ENCODE peak calls at places on chromosomes 5 and 9, in nine cellular contexts. I is neural progenitor cell; D is effector memory CD4-positive, alpha-beta T cell; K is small intestine; W is cardiac fibroblast; Y is CD4-positive, alpha-beta memory T cell; T is pancreas; P is mucosa of descending colon; B is IMR-90. U is an unnamed sample.

GRCh38 chr9:38761999-38762398 is 42.1 kb upstream of the FAM240B start:
- DNase-seq in I (no peak), D (no peak), K (no peak), W (no peak), Y (no peak), T (no peak), P (no peak), B (no peak), U (no peak)

GRCh38 chr9:108650826-108651225 is 205.0 kb downstream of the ACTL7B start:
- DNase-seq in I (no peak), D (no peak), K (no peak), W (no peak), Y (no peak), T (no peak), P (no peak), B (no peak), U (no peak)

GRCh38 chr9:99013550-99013949 is 69.8 kb downstream of the COL15A1 start:
- DNase-seq in I (no peak), D (no peak), K (peak), W (no peak), Y (peak), T (no peak), P (no peak), B (no peak), U (no peak)

GRCh38 chr9:37197158-37198033 is 77.0 kb downstream of the ZCCHC7 start:
- DNase-seq in I (peak), D (no peak), K (no peak), W (peak), Y (no peak), T (no peak), P (no peak), B (peak), U (peak)

GRCh38 chr5:177546262-177546741 is 8.1 kb downstream of the FAM193B start:
- DNase-seq in I (no peak), D (no peak), K (no peak), W (peak), Y (no peak), T (no peak), P (no peak), B (peak), U (peak)

GRCh38 chr5:18792145-18792544 is 1157.9 kb downstream of the TAF11L14 start:
- DNase-seq in I (no peak), D (no peak), K (peak), W (no peak), Y (no peak), T (no peak), P (no peak), B (no peak), U (no peak)

GRCh38 chr9:131695366-131696162 is 44.3 kb downstream of the RAPGEF1 start:
- DNase-seq in I (no peak), D (no peak), K (no peak), W (no peak), Y (no peak), T (no peak), P (no peak), B (no peak), U (no peak)

GRCh38 chr5:119059740-119060255 is 11.1 kb upstream of the DMXL1 start:
- DNase-seq in I (no peak), D (no peak), K (no peak), W (no peak), Y (no peak), T (no peak), P (no peak), B (no peak), U (no peak)

GRCh38 chr9:11257992-11258391 is 645.2 kb upstream of the PTPRD start:
- DNase-seq in I (no peak), D (no peak), K (no peak), W (no peak), Y (no peak), T (no peak), P (no peak), B (no peak), U (no peak)

GRCh38 chr5:59757442-59757841 is 136.1 kb downstream of the PDE4D start:
- DNase-seq in I (no peak), D (no peak), K (peak), W (no peak), Y (no peak), T (no peak), P (no peak), B (no peak), U (peak)

GRCh38 chr9:6034954-6035353 is 19.5 kb upstream of the RANBP6 start:
- DNase-seq in I (no peak), D (no peak), K (no peak), W (no peak), Y (no peak), T (no peak), P (no peak), B (no peak), U (peak)

GRCh38 chr9:138119202-138120027 is 241.8 kb downstream of the CACNA1B start:
- DNase-seq in I (no peak), D (no peak), K (no peak), W (no peak), Y (no peak), T (no peak), P (no peak), B (no peak), U (no peak)

GRCh38 chr5:80204808-80205614 is 50.8 kb downstream of the SERINC5 start:
- DNase-seq in I (peak), D (no peak), K (peak), W (peak), Y (no peak), T (peak), P (no peak), B (peak), U (no peak)

GRCh38 chr9:129109952-129110739 is 447 bp downstream of the CRAT start:
- DNase-seq in I (no peak), D (no peak), K (peak), W (no peak), Y (no peak), T (no peak), P (no peak), B (peak), U (peak)

GRCh38 chr9:132546148-132547051 is 36.0 kb upstream of the BARHL1 start:
- DNase-seq in I (peak), D (no peak), K (no peak), W (peak), Y (no peak), T (no peak), P (peak), B (no peak), U (peak)

GRCh38 chr9:87592554-87593394 is 95.1 kb downstream of the DAPK1 start:
- DNase-seq in I (no peak), D (no peak), K (peak), W (peak), Y (no peak), T (peak), P (no peak), B (peak), U (peak)

GRCh38 chr5:89313044-89313443 is 430.1 kb upstream of the MEF2C start:
- DNase-seq in I (no peak), D (no peak), K (no peak), W (peak), Y (no peak), T (no peak), P (no peak), B (peak), U (peak)

GRCh38 chr5:89309268-89309667 is 426.3 kb upstream of the MEF2C start:
- DNase-seq in I (no peak), D (no peak), K (no peak), W (no peak), Y (no peak), T (no peak), P (no peak), B (no peak), U (no peak)

GRCh38 chr5:89313804-89314588 is 431.0 kb upstream of the MEF2C start:
- DNase-seq in I (no peak), D (no peak), K (no peak), W (peak), Y (no peak), T (no peak), P (no peak), B (peak), U (peak)

GRCh38 chr5:89307972-89308371 is 425.0 kb upstream of the MEF2C start:
- DNase-seq in I (no peak), D (no peak), K (no peak), W (no peak), Y (no peak), T (no peak), P (no peak), B (no peak), U (no peak)

DNA sequence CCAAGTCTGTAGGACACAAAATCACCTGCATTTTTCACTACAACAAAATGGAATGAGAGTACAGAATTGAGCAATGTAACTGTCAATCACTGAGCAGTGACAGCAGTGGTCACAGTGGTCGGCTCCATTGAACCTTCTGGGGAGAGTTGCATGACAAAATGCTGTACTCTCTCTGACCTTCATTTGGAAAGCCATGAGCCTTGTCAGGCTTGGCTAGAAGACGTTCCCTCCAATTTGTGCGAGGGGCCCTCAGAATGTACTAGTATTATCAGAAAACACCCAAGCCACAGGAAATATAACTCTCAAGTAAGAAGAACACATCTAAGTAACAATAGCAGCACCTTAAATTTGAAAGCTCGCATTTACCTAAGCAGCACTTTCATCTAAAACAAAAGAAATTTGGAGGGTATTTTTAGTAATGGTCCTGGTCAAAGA is 425.6 kb upstream of the MEF2C start:
- DNase-seq in I (no peak), D (no peak), K (no peak), W (no peak), Y (no peak), T (no peak), P (no peak), B (no peak), U (no peak)
- H3K4me3 ChIP-seq in I (no peak), D (no peak), K (no peak), W (no peak), Y (no peak), T (no peak), P (no peak), B (no peak), U (no peak)

DNA sequence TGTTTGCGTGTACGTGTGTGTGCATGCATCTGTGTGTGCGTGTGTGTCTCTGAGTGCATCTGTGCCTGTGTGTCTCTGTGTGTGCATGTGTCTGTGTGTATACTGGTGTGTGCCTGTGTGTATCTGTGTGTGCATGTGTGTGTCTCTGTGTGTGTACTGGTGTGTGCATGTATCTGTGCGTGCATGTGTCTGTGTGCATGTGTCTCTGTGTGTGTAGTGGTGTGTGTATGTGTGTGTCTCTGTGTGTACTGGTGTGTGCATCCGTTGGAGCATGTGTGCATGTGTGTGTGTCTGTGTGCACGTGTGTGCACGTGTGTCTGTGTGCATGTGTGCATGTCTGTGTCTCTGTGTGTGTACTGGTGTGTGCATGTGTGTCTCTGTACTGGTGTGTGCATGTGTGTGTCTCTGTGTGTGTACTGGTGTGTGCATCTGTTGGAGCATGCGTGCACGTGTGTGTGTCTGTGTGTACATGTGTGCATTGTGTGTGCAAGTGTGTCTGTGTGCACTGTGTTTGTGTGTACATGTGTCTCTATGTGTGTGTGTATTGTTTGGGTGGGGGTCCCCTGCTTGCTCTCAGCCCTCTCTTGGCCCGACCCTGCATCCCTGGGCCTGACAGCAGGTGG is 23.8 kb upstream of the NOTCH1 start:
- DNase-seq in I (no peak), D (no peak), K (no peak), W (no peak), Y (no peak), T (no peak), P (no peak), B (no peak), U (no peak)
- H3K4me3 ChIP-seq in I (no peak), D (no peak), K (no peak), W (no peak), Y (no peak), T (no peak), P (no peak), B (no peak), U (no peak)

GRCh38 chr5:3593771-3594513 is 1.7 kb upstream of the IRX1 start:
- DNase-seq in I (peak), D (no peak), K (no peak), W (no peak), Y (no peak), T (no peak), P (no peak), B (no peak), U (peak)

GRCh38 chr5:3595102-3595961 is at the start of gene IRX1:
- DNase-seq in I (peak), D (no peak), K (no peak), W (peak), Y (no peak), T (no peak), P (no peak), B (no peak), U (peak)

GRCh38 chr5:3596261-3596825 is 711 bp downstream of the IRX1 start:
- DNase-seq in I (peak), D (no peak), K (no peak), W (no peak), Y (no peak), T (no peak), P (no peak), B (no peak), U (peak)

GRCh38 chr5:3592298-3592697 is 3.3 kb upstream of the IRX1 start:
- DNase-seq in I (peak), D (no peak), K (no peak), W (no peak), Y (no peak), T (no peak), P (no peak), B (no peak), U (no peak)

DNA sequence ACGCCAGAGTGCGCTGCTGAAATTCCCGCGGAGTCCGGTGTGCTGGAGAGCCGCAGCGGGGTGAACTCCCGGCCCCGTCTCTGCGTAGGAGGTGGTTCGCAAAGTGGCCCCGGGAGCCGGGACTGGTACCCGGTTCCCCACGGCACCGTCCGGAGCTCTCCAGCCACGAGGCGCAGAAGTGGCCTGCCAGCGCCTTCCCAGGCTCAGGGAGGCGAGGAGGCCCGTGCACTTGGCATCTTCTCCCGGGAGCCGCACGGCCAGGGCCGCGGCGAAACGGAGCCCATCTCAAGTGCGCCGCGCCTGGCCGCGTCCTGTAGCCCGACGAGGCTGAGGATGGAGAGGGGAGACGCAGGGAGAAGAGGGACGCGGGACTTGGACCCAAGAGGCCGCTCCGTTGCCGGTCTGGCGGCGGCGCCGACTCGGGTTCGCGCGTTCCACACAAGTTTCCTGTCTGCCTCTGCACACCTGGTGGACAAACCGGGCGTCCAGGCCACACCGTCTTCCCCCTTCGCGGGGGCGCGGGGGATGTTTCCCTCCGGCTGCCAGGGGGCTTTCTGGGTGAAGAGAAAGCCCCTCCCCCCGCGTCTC is 1.0 kb upstream of the IRX1 start:
- DNase-seq in I (peak), D (no peak), K (no peak), W (no peak), Y (no peak), T (no peak), P (no peak), B (no peak), U (peak)
- H3K4me3 ChIP-seq in I (peak), D (no peak), K (no peak), W (no peak), Y (no peak), T (no peak), P (no peak), B (no peak), U (peak)

DNA sequence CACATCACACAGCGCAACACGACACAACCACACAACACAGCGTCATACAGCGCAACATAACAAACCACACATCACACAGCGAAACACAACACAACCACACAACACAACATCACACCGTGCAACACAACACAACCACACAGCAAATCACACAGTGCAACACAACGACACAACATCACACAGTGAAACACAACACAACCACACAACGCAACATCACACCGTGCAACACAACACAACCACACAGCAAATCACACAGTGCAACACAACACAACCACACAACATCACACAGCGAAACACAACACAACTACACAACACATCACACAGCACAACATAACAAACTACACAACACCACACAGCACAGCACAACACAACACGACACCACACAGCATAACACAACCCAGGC is 40.4 kb upstream of the PTCH1 start:
- DNase-seq in I (no peak), D (no peak), K (no peak), W (no peak), Y (no peak), T (no peak), P (no peak), B (no peak), U (no peak)
- H3K4me3 ChIP-seq in I (no peak), D (no peak), K (no peak), W (no peak), Y (no peak), T (no peak), P (no peak), B (no peak), U (no peak)

GRCh38 chr5:140041492-140042421 is 1.3 kb downstream of the NRG2 start:
- DNase-seq in I (peak), D (no peak), K (peak), W (peak), Y (no peak), T (peak), P (peak), B (peak), U (peak)

GRCh38 chr5:140040358-140040757 is 2.7 kb downstream of the NRG2 start:
- DNase-seq in I (no peak), D (no peak), K (no peak), W (no peak), Y (no peak), T (no peak), P (no peak), B (no peak), U (no peak)

GRCh38 chr5:140039561-140039960 is 3.5 kb downstream of the NRG2 start:
- DNase-seq in I (no peak), D (no peak), K (no peak), W (peak), Y (no peak), T (no peak), P (no peak), B (no peak), U (peak)

GRCh38 chr5:140042551-140043507 is at the start of gene NRG2:
- DNase-seq in I (peak), D (peak), K (peak), W (peak), Y (peak), T (peak), P (peak), B (peak), U (peak)

GRCh38 chr5:140041099-140041491 is 2.0 kb downstream of the NRG2 start:
- DNase-seq in I (no peak), D (no peak), K (no peak), W (no peak), Y (no peak), T (no peak), P (no peak), B (no peak), U (no peak)
- H3K4me3 ChIP-seq in I (no peak), D (no peak), K (no peak), W (no peak), Y (no peak), T (peak), P (no peak), B (no peak), U (no peak)

GRCh38 chr5:21593261-21593660 is 1259.9 kb downstream of the CDH12 start:
- DNase-seq in I (no peak), D (no peak), K (no peak), W (no peak), Y (no peak), T (no peak), P (no peak), B (no peak), U (no peak)
- H3K4me3 ChIP-seq in I (no peak), D (no peak), K (no peak), W (no peak), Y (no peak), T (no peak), P (no peak), B (no peak), U (no peak)

DNA sequence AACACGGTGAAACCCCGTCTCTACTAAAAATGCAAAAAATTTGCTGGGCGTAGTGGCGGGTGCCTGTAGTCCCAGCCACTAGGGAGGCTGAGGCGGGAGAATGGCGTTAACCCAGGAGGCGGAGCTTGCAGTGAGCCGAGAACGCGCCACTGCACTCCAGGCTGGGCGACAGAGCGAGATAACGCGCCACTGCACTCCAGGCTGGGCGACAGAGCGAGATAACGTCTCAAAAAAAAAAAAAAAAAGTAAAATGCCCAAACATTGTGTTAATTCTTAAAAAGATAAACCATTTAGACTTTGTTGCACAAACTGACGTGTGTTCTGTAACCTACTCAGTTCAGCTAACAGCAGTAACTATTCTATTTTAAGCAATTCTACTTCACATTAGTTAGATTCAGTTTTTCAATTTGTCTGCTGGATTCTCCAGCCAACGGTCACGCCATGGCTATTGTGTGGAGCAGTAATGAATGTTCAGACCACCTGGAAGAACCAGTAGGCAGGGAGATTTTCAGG is 119.3 kb upstream of the MAN2A1 start:
- DNase-seq in I (peak), D (no peak), K (no peak), W (no peak), Y (no peak), T (no peak), P (no peak), B (no peak), U (no peak)
- H3K4me3 ChIP-seq in I (no peak), D (no peak), K (no peak), W (no peak), Y (no peak), T (no peak), P (no peak), B (no peak), U (no peak)

DNA sequence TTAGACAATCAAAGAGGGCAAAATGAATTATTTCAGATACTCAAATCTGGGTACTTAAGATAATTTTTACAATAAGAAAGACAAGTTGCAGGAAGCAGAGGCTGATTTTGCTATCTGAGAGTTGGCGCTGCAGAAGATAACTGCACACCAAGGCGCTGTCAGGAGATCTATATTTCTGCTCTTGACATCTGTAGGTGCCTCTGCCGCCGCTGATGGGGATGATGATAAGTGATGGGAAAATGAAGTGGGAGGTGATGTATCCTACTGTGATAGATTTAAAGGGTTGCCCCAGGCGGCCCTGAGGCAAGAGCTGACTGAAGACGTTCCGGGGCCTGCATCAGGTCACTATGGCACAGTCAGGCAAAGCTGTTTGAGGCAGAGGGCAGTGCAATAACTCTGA is 78.1 kb downstream of the SNCAIP start:
- DNase-seq in I (no peak), D (no peak), K (no peak), W (no peak), Y (no peak), T (no peak), P (no peak), B (no peak), U (no peak)
- H3K4me3 ChIP-seq in I (no peak), D (no peak), K (no peak), W (no peak), Y (no peak), T (no peak), P (no peak), B (no peak), U (no peak)

GRCh38 chr9:91359734-91360470 is 1.8 kb downstream of the AUH start:
- DNase-seq in I (no peak), D (no peak), K (peak), W (no peak), Y (no peak), T (no peak), P (no peak), B (no peak), U (peak)
- H3K4me3 ChIP-seq in I (peak), D (no peak), K (peak), W (no peak), Y (no peak), T (peak), P (no peak), B (peak), U (peak)

GRCh38 chr5:139696167-139696893 is 48.2 kb downstream of the CXXC5 start:
- DNase-seq in I (no peak), D (no peak), K (no peak), W (no peak), Y (no peak), T (no peak), P (no peak), B (no peak), U (peak)
- H3K4me3 ChIP-seq in I (peak), D (no peak), K (no peak), W (no peak), Y (no peak), T (peak), P (no peak), B (no peak), U (peak)